ENCODE peak calls at places on chromosomes 16 and 17, in six cellular contexts. I, H, W, O, Y and R are unnamed samples.

GRCh38 chr16:1991135-1991551 is 1.4 kb downstream of the SYNGR3 start:
- DNase-seq in I (no peak), H (no peak), W (no peak), O (peak), Y (no peak), R (no peak)

GRCh38 chr17:57608369-57609124 is 136.6 kb downstream of the CCDC182 start:
- DNase-seq in I (no peak), H (no peak), W (no peak), O (no peak), Y (no peak), R (no peak)

GRCh38 chr17:17841620-17842025 is 4.8 kb upstream of the SREBF1 start:
- DNase-seq in I (no peak), H (no peak), W (no peak), O (peak), Y (no peak), R (no peak)

GRCh38 chr17:20243524-20243923 is 223.8 kb downstream of the LGALS9B start:
- DNase-seq in I (no peak), H (no peak), W (no peak), O (no peak), Y (no peak), R (no peak)

GRCh38 chr16:3938843-3939624 is 58.5 kb upstream of the CREBBP start:
- DNase-seq in I (no peak), H (peak), W (no peak), O (peak), Y (peak), R (peak)

GRCh38 chr16:66367968-66368891 is 1.7 kb downstream of the CDH5 start:
- DNase-seq in I (no peak), H (no peak), W (no peak), O (no peak), Y (no peak), R (no peak)

GRCh38 chr17:50604470-50604869 is 30.2 kb upstream of the ABCC3 start:
- DNase-seq in I (no peak), H (peak), W (no peak), O (peak), Y (no peak), R (peak)

GRCh38 chr16:28863929-28864886 is 565 bp downstream of the SH2B1 start:
- DNase-seq in I (no peak), H (peak), W (no peak), O (no peak), Y (no peak), R (no peak)

GRCh38 chr16:77833906-77834599 is 45.7 kb downstream of the VAT1L start:
- DNase-seq in I (peak), H (peak), W (no peak), O (no peak), Y (no peak), R (no peak)

GRCh38 chr17:74512624-74513084 is 18.6 kb downstream of the CD300LB start:
- DNase-seq in I (no peak), H (no peak), W (no peak), O (peak), Y (no peak), R (peak)

GRCh38 chr16:4273858-4274291 is 1.1 kb upstream of the TFAP4 start:
- DNase-seq in I (no peak), H (peak), W (no peak), O (peak), Y (peak), R (no peak)

GRCh38 chr16:84098939-84099338 is 17.8 kb downstream of the MBTPS1 start:
- DNase-seq in I (no peak), H (no peak), W (no peak), O (no peak), Y (no peak), R (no peak)

GRCh38 chr16:59783191-59783590 is 1049.1 kb upstream of the GOT2 start:
- DNase-seq in I (no peak), H (peak), W (no peak), O (no peak), Y (no peak), R (no peak)

GRCh38 chr16:72921620-72922019 is 126.3 kb downstream of the ZFHX3 start:
- DNase-seq in I (no peak), H (peak), W (peak), O (no peak), Y (no peak), R (peak)

GRCh38 chr17:34598161-34598776 is 18.9 kb downstream of the TMEM132E start:
- DNase-seq in I (no peak), H (no peak), W (peak), O (no peak), Y (no peak), R (peak)

GRCh38 chr16:66682271-66682670 is 14.3 kb downstream of the CMTM4 start:
- DNase-seq in I (no peak), H (peak), W (no peak), O (no peak), Y (no peak), R (no peak)

GRCh38 chr16:57862698-57863433 is 60.6 kb upstream of the KIFC3 start:
- DNase-seq in I (no peak), H (no peak), W (no peak), O (no peak), Y (no peak), R (no peak)

GRCh38 chr17:59372138-59372751 is 40.8 kb downstream of the YPEL2 start:
- DNase-seq in I (no peak), H (peak), W (no peak), O (peak), Y (no peak), R (peak)

GRCh38 chr17:17416400-17417360 is 60.1 kb upstream of the MED9 start:
- DNase-seq in I (peak), H (peak), W (no peak), O (peak), Y (no peak), R (peak)

GRCh38 chr16:24346734-24347133 is 90.6 kb downstream of the CACNG3 start:
- DNase-seq in I (no peak), H (no peak), W (no peak), O (no peak), Y (no peak), R (no peak)

GRCh38 chr17:48907713-48908046 is 527 bp upstream of the UBE2Z start:
- DNase-seq in I (no peak), H (peak), W (no peak), O (no peak), Y (no peak), R (no peak)

GRCh38 chr17:28038802-28039600 is 3.5 kb upstream of the NLK start:
- DNase-seq in I (no peak), H (peak), W (no peak), O (no peak), Y (no peak), R (no peak)

GRCh38 chr17:49219987-49220386 is 9.5 kb downstream of the ABI3 start:
- DNase-seq in I (no peak), H (no peak), W (no peak), O (no peak), Y (no peak), R (no peak)

GRCh38 chr16:15055141-15056053 is 477 bp downstream of the NTAN1 start:
- DNase-seq in I (no peak), H (peak), W (no peak), O (no peak), Y (no peak), R (no peak)

GRCh38 chr16:85327731-85328664 is 215.7 kb upstream of the CIBAR2 start:
- DNase-seq in I (no peak), H (no peak), W (peak), O (no peak), Y (no peak), R (peak)

GRCh38 chr16:13083687-13084086 is 182.3 kb downstream of the SHISA9 start:
- DNase-seq in I (no peak), H (no peak), W (no peak), O (no peak), Y (no peak), R (no peak)

GRCh38 chr17:56810846-56811775 is 22.6 kb downstream of the C17orf67 start:
- DNase-seq in I (no peak), H (no peak), W (no peak), O (no peak), Y (no peak), R (no peak)

GRCh38 chr17:17079336-17079735 is 37.1 kb downstream of the MPRIP start:
- DNase-seq in I (no peak), H (no peak), W (no peak), O (no peak), Y (no peak), R (no peak)

GRCh38 chr16:4795181-4795827 is at the start of gene SMIM22:
- DNase-seq in I (no peak), H (no peak), W (no peak), O (peak), Y (no peak), R (no peak)

GRCh38 chr16:52470601-52471000 is 76.3 kb downstream of the TOX3 start:
- DNase-seq in I (no peak), H (no peak), W (no peak), O (no peak), Y (no peak), R (no peak)

GRCh38 chr16:88703486-88704309 is 2.5 kb downstream of the RNF166 start:
- DNase-seq in I (no peak), H (no peak), W (peak), O (peak), Y (peak), R (peak)

GRCh38 chr16:84526794-84527485 is 22.5 kb upstream of the MEAK7 start:
- DNase-seq in I (no peak), H (peak), W (no peak), O (no peak), Y (no peak), R (no peak)